ENCODE peak calls at places on chromosomes 6 and 20, in seven cellular contexts. G, N, O, H, T, I and K are unnamed samples.

GRCh38 chr6:53651149-53651763 is 14.3 kb downstream of the KLHL31 start:
- DNase-seq in T (no peak), G (peak), N (peak), H (peak), I (peak), O (peak), K (peak)

GRCh38 chr6:6411115-6411514 is 90.7 kb upstream of the F13A1 start:
- DNase-seq in T (no peak), I (no peak), H (no peak), N (no peak), O (no peak), G (no peak), K (no peak)

GRCh38 chr6:44733868-44734267 is 346.4 kb downstream of the CDC5L start:
- DNase-seq in H (no peak), G (no peak), N (no peak), T (no peak), I (no peak), O (no peak), K (no peak)

GRCh38 chr6:167683028-167683862 is 143.5 kb upstream of the AFDN start:
- DNase-seq in H (no peak), N (no peak), O (peak), G (no peak), I (peak), T (peak), K (no peak)

GRCh38 chr6:1296542-1296941 is 15.4 kb upstream of the FOXQ1 start:
- DNase-seq in O (peak), T (no peak), N (no peak), G (no peak), H (no peak), I (no peak), K (no peak)

GRCh38 chr6:152975204-152975915 is 7.5 kb downstream of the FBXO5 start:
- DNase-seq in T (no peak), I (no peak), H (peak), O (no peak), N (no peak), G (no peak), K (no peak)

GRCh38 chr6:139147628-139148027 is 12.7 kb downstream of the HECA start:
- DNase-seq in T (no peak), H (no peak), G (no peak), I (no peak), O (no peak), N (no peak), K (no peak)

GRCh38 chr20:36162272-36162966 is 7.9 kb downstream of the EPB41L1 start:
- DNase-seq in T (no peak), O (no peak), H (no peak), G (peak), N (no peak), I (no peak), K (no peak)

GRCh38 chr20:33711446-33711738 is 8.7 kb downstream of the PXMP4 start:
- DNase-seq in H (no peak), G (no peak), O (no peak), N (no peak), T (no peak), I (no peak), K (no peak)

GRCh38 chr6:87975561-87975960 is 72.1 kb upstream of the SPACA1 start:
- DNase-seq in H (no peak), I (no peak), G (no peak), O (no peak), N (no peak), T (no peak), K (no peak)

GRCh38 chr6:72931325-72931903 is 293.9 kb downstream of the KHDC1L start:
- DNase-seq in H (no peak), G (no peak), N (no peak), T (no peak), I (no peak), O (no peak), K (no peak)

GRCh38 chr6:692356-692851 is 535 bp downstream of the EXOC2 start:
- DNase-seq in O (peak), I (peak), T (peak), N (peak), G (no peak), H (peak), K (no peak)

GRCh38 chr20:63829943-63830820 is 882 bp downstream of the ZBTB46 start:
- DNase-seq in H (no peak), G (no peak), O (no peak), N (no peak), I (peak), T (no peak), K (no peak)

GRCh38 chr20:25369529-25369928 is 21.1 kb downstream of the ABHD12 start:
- DNase-seq in G (no peak), H (no peak), N (no peak), I (no peak), O (no peak), T (no peak), K (no peak)

GRCh38 chr6:33248643-33248931 is 23.1 kb downstream of the VPS52 start:
- DNase-seq in H (no peak), T (no peak), I (no peak), O (no peak), N (no peak), G (peak), K (no peak)

GRCh38 chr6:136655251-136656014 is 105.2 kb upstream of the MAP7 start:
- DNase-seq in H (no peak), T (no peak), I (peak), O (no peak), N (no peak), G (peak), K (no peak)

GRCh38 chr20:51368461-51369211 is 173.9 kb downstream of the NFATC2 start:
- DNase-seq in I (no peak), H (no peak), G (no peak), O (no peak), T (no peak), N (no peak), K (no peak)

GRCh38 chr6:140346461-140346860 is 972.0 kb upstream of the CITED2 start:
- DNase-seq in H (no peak), N (no peak), G (no peak), O (no peak), T (no peak), I (peak), K (no peak)

GRCh38 chr6:6724319-6725119 is 136.0 kb downstream of the LY86 start:
- DNase-seq in O (peak), I (peak), N (peak), G (peak), T (no peak), H (peak), K (peak)

GRCh38 chr6:159691963-159692287 is 1.1 kb downstream of the SOD2 start:
- DNase-seq in T (no peak), N (no peak), G (no peak), I (no peak), H (peak), O (no peak), K (no peak)

GRCh38 chr6:136607932-136608772 is 57.9 kb upstream of the MAP7 start:
- DNase-seq in N (peak), H (peak), O (peak), I (peak), G (peak), T (peak), K (no peak)

GRCh38 chr6:9986273-9986672 is 428.6 kb downstream of the TFAP2A start:
- DNase-seq in O (peak), G (no peak), H (no peak), N (no peak), T (no peak), I (no peak), K (no peak)

GRCh38 chr6:4450237-4450636 is 314.9 kb upstream of the ECI2 start:
- DNase-seq in I (no peak), N (no peak), G (no peak), T (no peak), H (no peak), O (no peak), K (no peak)

GRCh38 chr6:130034815-130035146 is 16.4 kb downstream of the L3MBTL3 start:
- DNase-seq in H (no peak), G (no peak), I (no peak), N (no peak), O (no peak), T (no peak), K (no peak)

GRCh38 chr20:60049601-60050000 is 91.4 kb downstream of the CDH26 start:
- DNase-seq in O (peak), N (no peak), I (no peak), G (no peak), T (no peak), H (no peak), K (no peak)

GRCh38 chr20:16407251-16408067 is 165.8 kb downstream of the KIF16B start:
- DNase-seq in H (no peak), T (no peak), I (no peak), G (no peak), N (no peak), O (no peak), K (no peak)

GRCh38 chr6:89284081-89284480 is 31.0 kb downstream of the GABRR2 start:
- DNase-seq in O (no peak), G (no peak), N (no peak), T (no peak), I (no peak), H (no peak), K (no peak)

GRCh38 chr6:17473554-17473953 is 80.2 kb downstream of the CAP2 start:
- DNase-seq in T (no peak), G (peak), H (no peak), I (peak), N (no peak), O (no peak), K (no peak)

GRCh38 chr6:148296746-148297145 is 45.9 kb upstream of the SASH1 start:
- DNase-seq in T (no peak), H (no peak), N (no peak), O (no peak), G (no peak), I (no peak), K (no peak)

GRCh38 chr6:34143884-34144580 is 1.9 kb downstream of the GRM4 start:
- DNase-seq in G (peak), N (peak), O (no peak), H (peak), T (no peak), I (peak), K (no peak)

GRCh38 chr6:150936021-150936555 is 70.6 kb downstream of the MTHFD1L start:
- DNase-seq in G (no peak), O (no peak), I (no peak), T (no peak), N (no peak), H (no peak), K (no peak)

GRCh38 chr6:5257400-5257799 is 3.4 kb downstream of the LYRM4 start:
- DNase-seq in N (no peak), T (no peak), O (no peak), I (no peak), H (no peak), G (no peak), K (no peak)

GRCh38 chr6:107642348-107643347 is 152.7 kb downstream of the SOBP start:
- DNase-seq in I (no peak), O (no peak), G (no peak), N (no peak), T (no peak), H (peak), K (no peak)

GRCh38 chr20:23228912-23229311 is 121.7 kb upstream of the NXT1 start:
- DNase-seq in T (no peak), O (no peak), G (no peak), H (no peak), I (no peak), N (no peak), K (no peak)

GRCh38 chr20:12306107-12306506 is 388.4 kb downstream of the BTBD3 start:
- DNase-seq in T (no peak), O (peak), N (no peak), I (no peak), H (no peak), G (no peak), K (no peak)

GRCh38 chr6:12873706-12874105 is 157.1 kb downstream of the PHACTR1 start:
- DNase-seq in N (no peak), G (no peak), I (no peak), H (no peak), O (no peak), T (no peak), K (no peak)